ENCODE peak calls at places on chromosomes 16 and 17, in nine cellular contexts. N is AG09319; T is activated T-helper 2 cell treated with anti-CD3 and anti-CD28 coated beads, Interferon-gamma antibody, Interleukin-2, Interleukin-4, amounts not matched to agents 10 μg/mL and 5 μg/mL and 100 μg/mL, durations not matched to agents 14 hours and 24 hours and 36 hours; D is activated CD8-positive, alpha-beta T cell treated with anti-CD3 and anti-CD28 coated beads, Interleukin-2, amount 10 ng/mL, durations not matched to agents 7 days and 5 days; V is astrocyte of the spinal cord; E is lower leg skin; Q is body of pancreas; A is hepatocyte; B is neural crest cell. X is an unnamed sample.

GRCh38 chr16:78215222-78215621 is 115.8 kb downstream of the WWOX start:
- DNase-seq in N (no peak), T (no peak), D (no peak), V (no peak), E (no peak), Q (no peak), A (no peak), B (no peak), X (no peak)

GRCh38 chr16:35908942-35909341 is 2449.5 kb downstream of the TP53TG3F start:
- DNase-seq in N (no peak), T (no peak), D (no peak), V (no peak), E (no peak), Q (no peak), A (no peak), B (no peak), X (peak)

GRCh38 chr17:16882243-16882925 is 89.5 kb downstream of the TNFRSF13B start:
- DNase-seq in N (no peak), T (no peak), D (no peak), V (no peak), E (peak), Q (no peak), A (no peak), B (no peak), X (no peak)

GRCh38 chr16:22191966-22192260 is 14.2 kb upstream of the EEF2K start:
- DNase-seq in N (no peak), T (peak), D (peak), V (no peak), E (no peak), Q (peak), A (peak), B (no peak), X (no peak)

GRCh38 chr16:491225-491919 is 36.1 kb upstream of the CAPN15 start:
- DNase-seq in N (no peak), T (no peak), D (no peak), V (no peak), E (no peak), Q (no peak), A (no peak), B (no peak), X (no peak)

GRCh38 chr17:1010086-1010450 is 13.1 kb downstream of the TIMM22 start:
- DNase-seq in N (no peak), T (no peak), D (no peak), V (no peak), E (no peak), Q (no peak), A (no peak), B (no peak), X (no peak)

GRCh38 chr17:48102700-48103378 is 1.6 kb upstream of the CBX1 start:
- DNase-seq in N (no peak), T (peak), D (no peak), V (no peak), E (no peak), Q (no peak), A (no peak), B (no peak), X (no peak)

GRCh38 chr16:60681014-60681413 is 1355.2 kb downstream of the CDH8 start:
- DNase-seq in N (no peak), T (no peak), D (no peak), V (no peak), E (no peak), Q (no peak), A (no peak), B (no peak), X (no peak)

GRCh38 chr16:84283314-84284167 is 11.1 kb upstream of the WFDC1 start:
- DNase-seq in N (no peak), T (no peak), D (no peak), V (no peak), E (no peak), Q (no peak), A (no peak), B (no peak), X (no peak)

GRCh38 chr17:4740584-4740983 is 856 bp upstream of the CXCL16 start:
- DNase-seq in N (no peak), T (no peak), D (no peak), V (no peak), E (no peak), Q (no peak), A (peak), B (no peak), X (no peak)

GRCh38 chr17:6145946-6146345 is 75.8 kb downstream of the WSCD1 start:
- DNase-seq in N (no peak), T (no peak), D (no peak), V (no peak), E (peak), Q (no peak), A (no peak), B (no peak), X (no peak)

GRCh38 chr17:31512104-31512740 is 120.7 kb downstream of the RAB11FIP4 start:
- DNase-seq in N (no peak), T (no peak), D (no peak), V (no peak), E (no peak), Q (no peak), A (no peak), B (no peak), X (no peak)

GRCh38 chr17:40015005-40015997 is at the start of gene CSF3:
- DNase-seq in N (no peak), T (no peak), D (no peak), V (no peak), E (no peak), Q (peak), A (peak), B (no peak), X (peak)

GRCh38 chr17:64262422-64263260 is at the start of gene TEX2:
- DNase-seq in N (no peak), T (peak), D (peak), V (peak), E (peak), Q (peak), A (peak), B (peak), X (no peak)

GRCh38 chr17:67349420-67349819 is 17.0 kb downstream of the PSMD12 start:
- DNase-seq in N (no peak), T (no peak), D (no peak), V (no peak), E (no peak), Q (no peak), A (no peak), B (no peak), X (no peak)

GRCh38 chr17:39404542-39405378 is 3.3 kb upstream of the FBXL20 start:
- DNase-seq in N (peak), T (no peak), D (no peak), V (peak), E (peak), Q (no peak), A (no peak), B (no peak), X (no peak)

GRCh38 chr17:74037320-74037719 is 166.2 kb upstream of the RPL38 start:
- DNase-seq in N (no peak), T (no peak), D (no peak), V (no peak), E (no peak), Q (no peak), A (peak), B (no peak), X (no peak)

GRCh38 chr16:89805136-89805905 is 11.1 kb downstream of the FANCA start:
- DNase-seq in N (peak), T (no peak), D (no peak), V (peak), E (no peak), Q (no peak), A (no peak), B (no peak), X (no peak)

GRCh38 chr17:4236456-4236855 is 27.3 kb downstream of the ANKFY1 start:
- DNase-seq in N (no peak), T (no peak), D (no peak), V (no peak), E (no peak), Q (no peak), A (no peak), B (no peak), X (no peak)

GRCh38 chr17:18186271-18186982 is 2.8 kb downstream of the ALKBH5 start:
- DNase-seq in N (peak), T (no peak), D (no peak), V (peak), E (no peak), Q (no peak), A (no peak), B (no peak), X (no peak)

GRCh38 chr17:63523256-63523869 is at the start of gene KCNH6:
- DNase-seq in N (no peak), T (no peak), D (no peak), V (no peak), E (no peak), Q (no peak), A (no peak), B (no peak), X (no peak)

GRCh38 chr17:15260376-15261062 is 4.6 kb downstream of the PMP22 start:
- DNase-seq in N (peak), T (peak), D (peak), V (peak), E (peak), Q (peak), A (peak), B (peak), X (peak)

GRCh38 chr16:56262148-56262878 is 71.0 kb downstream of the GNAO1 start:
- DNase-seq in N (no peak), T (peak), D (peak), V (no peak), E (no peak), Q (no peak), A (peak), B (no peak), X (no peak)

GRCh38 chr16:11232852-11233726 is 22.9 kb downstream of the SOCS1 start:
- DNase-seq in N (no peak), T (peak), D (peak), V (no peak), E (peak), Q (no peak), A (no peak), B (no peak), X (peak)

GRCh38 chr16:25020112-25020591 is 5.0 kb upstream of the ARHGAP17 start:
- DNase-seq in N (no peak), T (no peak), D (no peak), V (no peak), E (no peak), Q (no peak), A (no peak), B (no peak), X (no peak)

GRCh38 chr17:66717680-66718079 is 117.2 kb upstream of the CACNG5 start:
- DNase-seq in N (no peak), T (no peak), D (no peak), V (no peak), E (peak), Q (peak), A (peak), B (no peak), X (no peak)

GRCh38 chr16:25747160-25747758 is 55.5 kb downstream of the HS3ST4 start:
- DNase-seq in N (no peak), T (no peak), D (peak), V (no peak), E (no peak), Q (no peak), A (peak), B (peak), X (no peak)

GRCh38 chr17:622356-622755 is 92.3 kb downstream of the VPS53 start:
- DNase-seq in N (no peak), T (no peak), D (no peak), V (peak), E (no peak), Q (no peak), A (peak), B (no peak), X (no peak)

GRCh38 chr17:78231991-78232759 is 744 bp downstream of the TMEM235 start:
- DNase-seq in N (no peak), T (no peak), D (peak), V (no peak), E (no peak), Q (no peak), A (peak), B (no peak), X (no peak)

GRCh38 chr17:1829189-1829578 is 518 bp downstream of the SMYD4 start:
- DNase-seq in N (no peak), T (no peak), D (peak), V (peak), E (no peak), Q (peak), A (peak), B (no peak), X (no peak)

GRCh38 chr16:78421244-78421661 is 321.8 kb downstream of the WWOX start:
- DNase-seq in N (no peak), T (no peak), D (no peak), V (no peak), E (no peak), Q (no peak), A (no peak), B (no peak), X (no peak)

GRCh38 chr17:75604034-75604695 is 16.6 kb downstream of the MYO15B start:
- DNase-seq in N (no peak), T (no peak), D (no peak), V (no peak), E (no peak), Q (no peak), A (no peak), B (no peak), X (no peak)

GRCh38 chr16:73033271-73033998 is 14.5 kb downstream of the ZFHX3 start:
- DNase-seq in N (no peak), T (no peak), D (no peak), V (no peak), E (no peak), Q (no peak), A (no peak), B (peak), X (no peak)